ENCODE peak calls at places on chromosomes 16 and 17, in six cellular contexts. D is HCT116, C is GM23338, M is neural progenitor cell, I is PC-3, V is MM.1S. Y is an unnamed sample.

GRCh38 chr17:304461-304860 is 48.1 kb downstream of the RPH3AL start:
- DNase-seq in D (no peak), V (no peak), I (no peak), C (peak; percentile 56), M (peak; percentile 71), Y (peak; percentile 39)

GRCh38 chr17:14304222-14304844 is 3.5 kb downstream of the HS3ST3B1 start:
- DNase-seq in M (no peak), D (no peak), C (no peak), V (no peak), I (no peak), Y (no peak)

GRCh38 chr17:78127888-78128615 is 503 bp downstream of the TMC6 start:
- DNase-seq in C (peak; percentile 68), D (no peak), I (peak; percentile 57), V (no peak), M (peak; percentile 76), Y (no peak)

GRCh38 chr16:74736531-74737157 is 36.0 kb upstream of the MLKL start:
- DNase-seq in I (peak; percentile 27), D (no peak), M (no peak), V (no peak), C (no peak), Y (no peak)

GRCh38 chr17:2083613-2084128 is 28.8 kb downstream of the HIC1 start:
- DNase-seq in M (no peak), D (no peak), I (no peak), V (no peak), C (no peak), Y (no peak)

GRCh38 chr17:59001158-59001814 is 105.4 kb downstream of the TRIM37 start:
- DNase-seq in V (no peak), D (no peak), M (no peak), I (peak; percentile 33), C (peak; percentile 51), Y (peak; percentile 21)

GRCh38 chr17:73787036-73787720 is 142.9 kb upstream of the SDK2 start:
- DNase-seq in V (no peak), D (no peak), I (no peak), M (peak; percentile 87), C (peak; percentile 24), Y (no peak)

GRCh38 chr16:89962754-89963498 is 14.4 kb downstream of the DEF8 start:
- DNase-seq in V (no peak), D (no peak), I (no peak), M (no peak), C (no peak), Y (no peak)

GRCh38 chr17:35082073-35082657 is 18.7 kb upstream of the RFFL start:
- DNase-seq in I (peak; percentile 89), V (peak; percentile 68), M (no peak), C (no peak), D (peak; percentile 81), Y (peak; percentile 87)

GRCh38 chr16:22900863-22901262 is 86.9 kb downstream of the HS3ST2 start:
- DNase-seq in D (no peak), M (no peak), I (no peak), C (no peak), V (no peak), Y (no peak)

GRCh38 chr17:54992797-54993639 is 24.5 kb downstream of the STXBP4 start:
- DNase-seq in C (peak; percentile 86), M (peak; percentile 63), V (peak; percentile 64), I (peak; percentile 82), D (peak; percentile 53), Y (peak; percentile 69)

GRCh38 chr16:10514369-10515055 is 65.9 kb downstream of the EMP2 start:
- DNase-seq in I (peak; percentile 69), C (peak; percentile 79), V (peak; percentile 75), M (peak; percentile 59), D (peak; percentile 33), Y (peak; percentile 76)

GRCh38 chr16:56237451-56237930 is 46.2 kb downstream of the GNAO1 start:
- DNase-seq in V (no peak), C (no peak), M (no peak), I (no peak), D (no peak), Y (no peak)

GRCh38 chr17:3469529-3469928 is 2.1 kb downstream of the SPATA22 start:
- DNase-seq in C (no peak), I (no peak), V (no peak), M (no peak), D (no peak), Y (no peak)

GRCh38 chr16:11794991-11795886 is 1.8 kb downstream of the ZC3H7A start:
- DNase-seq in V (no peak), M (no peak), C (no peak), D (no peak), I (no peak), Y (peak; percentile 35)

GRCh38 chr17:44464037-44464436 is 39.2 kb downstream of the GPATCH8 start:
- DNase-seq in I (no peak), D (no peak), M (no peak), C (no peak), V (peak; percentile 65), Y (peak; percentile 62)

GRCh38 chr17:9054146-9054545 is 32.8 kb downstream of the NTN1 start:
- DNase-seq in C (peak; percentile 56), V (no peak), D (no peak), M (peak; percentile 62), I (no peak), Y (no peak)

GRCh38 chr17:76504117-76504516 is 2.9 kb upstream of the RHBDF2 start:
- DNase-seq in C (no peak), V (peak; percentile 42), D (no peak), I (no peak), M (peak; percentile 33), Y (no peak)
- H2AFZ ChIP-seq in C (no peak overlapping the region), V (no peak overlapping the region), D (no peak overlapping the region), I (no peak overlapping the region), M (no peak overlapping the region), Y (no peak overlapping the region)

GRCh38 chr17:50558955-50559614 is 1.4 kb upstream of the CACNA1G start:
- DNase-seq in D (no peak), M (peak; percentile 86), V (no peak), I (no peak), C (peak; percentile 92), Y (no peak)
- H3K4me3 ChIP-seq in D (no peak overlapping the region), M (peak overlapping the region; percentile 86), V (no peak overlapping the region), I (no peak overlapping the region), C (peak overlapping the region; percentile 62), Y (peak overlapping the region; percentile 74)

GRCh38 chr17:75428775-75429469 is 23.4 kb upstream of the GRB2 start:
- DNase-seq in V (no peak), I (peak; percentile 82), D (no peak), C (no peak), M (no peak), Y (peak; percentile 69)
- TF ChIP-seq EZH2phosphoT487 in V (no peak), I (no peak), D (no peak), C (no peak), M (no peak), Y (no peak)

DNA sequence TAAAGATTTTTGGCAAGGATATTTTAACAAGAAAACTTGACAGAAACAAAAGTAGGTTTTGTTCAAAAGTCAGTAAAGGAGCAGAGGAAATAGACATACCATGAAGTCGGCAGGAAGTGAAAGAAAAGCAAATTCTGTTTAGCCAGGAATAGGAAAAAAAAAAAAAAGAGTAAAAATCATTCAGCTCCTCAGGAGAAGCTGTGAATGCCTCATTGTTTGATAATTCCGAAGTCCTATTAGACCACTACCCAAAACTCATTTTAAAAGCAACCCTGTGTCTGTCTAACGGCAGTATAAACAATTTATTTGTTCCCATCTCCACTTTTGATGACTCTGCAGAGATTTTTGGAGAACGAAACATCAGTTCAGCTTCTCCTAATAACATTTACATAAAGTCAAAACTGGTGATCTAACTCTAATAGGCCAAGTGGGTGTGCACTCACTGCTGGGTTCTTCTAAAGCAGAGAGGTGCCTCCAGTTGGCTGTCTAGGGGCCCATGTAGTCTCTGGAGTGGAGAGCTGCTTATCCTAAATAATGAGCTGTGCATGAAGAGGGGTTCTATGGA is 34.9 kb downstream of the TEKT3 start:
- DNase-seq in D (no peak), V (no peak), M (no peak), C (no peak), I (no peak), Y (peak; percentile 57)
- H2AFZ ChIP-seq in D (no peak overlapping the region), V (no peak overlapping the region), M (no peak overlapping the region), C (no peak overlapping the region), I (peak overlapping the region; percentile 59), Y (peak overlapping the region; percentile 89)

DNA sequence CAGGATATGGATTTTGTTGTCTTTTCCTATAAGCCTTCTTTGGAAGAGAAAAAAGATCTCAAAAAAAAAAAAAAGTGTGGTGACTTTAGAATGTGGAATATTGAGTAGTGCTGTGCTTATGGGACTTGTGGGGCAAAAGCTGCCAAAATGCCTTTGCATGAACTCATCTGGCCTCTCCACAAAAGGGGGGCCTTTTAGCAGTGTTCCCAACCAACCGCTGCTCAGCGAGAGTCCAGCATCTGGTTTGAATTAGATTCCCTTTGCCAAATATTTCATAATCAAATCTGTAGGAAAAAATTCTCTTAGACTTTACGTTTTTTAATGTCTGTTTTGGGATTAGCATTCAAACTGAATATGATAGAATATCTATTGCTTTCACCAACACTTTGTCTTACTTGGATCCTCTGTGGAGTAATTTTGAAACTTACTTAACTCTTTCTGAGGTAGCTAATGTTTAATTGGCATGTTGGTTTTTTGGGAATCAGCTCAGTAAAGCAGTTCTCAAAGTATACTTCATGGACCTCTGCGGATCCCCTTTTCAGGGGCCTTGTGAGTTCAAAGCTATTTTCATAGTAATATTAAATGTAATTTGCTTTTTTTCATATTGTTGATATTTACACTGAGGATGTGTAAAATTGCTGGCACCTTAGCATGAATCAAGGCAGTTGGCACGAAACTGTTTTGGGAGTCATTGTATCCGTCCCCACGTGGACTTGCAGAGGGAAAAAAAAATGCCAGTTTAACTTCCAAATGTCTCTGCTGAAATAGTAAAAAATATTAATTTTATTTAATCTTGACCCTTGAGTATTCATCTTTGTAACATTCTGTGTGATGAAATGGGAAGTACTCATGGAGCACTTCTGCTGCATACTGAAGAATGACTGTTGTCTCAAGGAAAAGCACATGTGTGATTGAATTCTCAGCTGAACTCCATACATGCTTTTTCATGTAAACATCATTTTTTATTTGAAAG is 34.7 kb upstream of the VPS4A start:
- DNase-seq in D (no peak), I (no peak), V (no peak), C (no peak), M (no peak), Y (peak; percentile 99)
- H3K4me3 ChIP-seq in D (no peak overlapping the region), I (no peak overlapping the region), V (no peak overlapping the region), C (no peak overlapping the region), M (no peak overlapping the region), Y (peak overlapping the region; percentile 67)

DNA sequence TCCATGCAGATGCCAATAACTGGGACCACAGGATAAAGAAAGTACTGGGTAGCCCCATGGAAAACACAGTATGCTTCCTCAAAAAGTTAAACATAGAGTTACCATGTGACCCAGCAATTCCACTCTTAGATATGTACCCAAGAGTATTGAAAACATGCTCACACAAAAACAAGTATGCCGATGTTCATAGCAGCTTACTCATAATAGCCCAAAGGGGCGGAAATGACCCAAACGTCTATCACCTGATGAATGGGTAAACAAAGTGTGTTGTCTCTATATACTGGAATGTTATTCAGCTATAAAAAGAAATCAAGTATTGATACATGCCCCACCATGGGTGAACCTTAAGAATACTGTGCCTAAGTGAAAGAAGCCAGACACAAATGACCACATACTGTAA is 55.4 kb downstream of the CYB5B start:
- DNase-seq in I (no peak), C (no peak), M (no peak), V (no peak), D (no peak), Y (no peak)
- TF ChIP-seq EZH2phosphoT487 in I (no peak), C (no peak), M (no peak), V (no peak), D (no peak), Y (no peak)

GRCh38 chr16:57297856-57298255 is 13.4 kb upstream of the PLLP start:
- DNase-seq in V (no peak), M (peak; percentile 20), C (peak; percentile 65), D (no peak), I (no peak), Y (no peak)
- H2AFZ ChIP-seq in V (no peak overlapping the region), M (no peak overlapping the region), C (no peak overlapping the region), D (peak overlapping the region; percentile 92), I (no peak overlapping the region), Y (no peak overlapping the region)